ENCODE peak calls at places on chromosomes 2 and 18, in four cellular contexts. A is K562, O is WTC11, G is H1. W is an unnamed sample.

GRCh38 chr2:119137502-119137901 is 21.0 kb downstream of the C1QL2 start:
- DNase-seq in O (no peak), G (no peak), A (no peak), W (no peak)

GRCh38 chr18:993560-993959 is 88.9 kb downstream of the ADCYAP1 start:
- DNase-seq in A (no peak), O (no peak), G (no peak), W (no peak)

GRCh38 chr2:206211657-206212255 is 52.1 kb downstream of the EEF1B2 start:
- DNase-seq in O (no peak), A (no peak), G (no peak), W (no peak)

GRCh38 chr2:8679827-8680731 is 1.8 kb upstream of the ID2 start:
- DNase-seq in A (no peak), O (no peak), G (no peak), W (peak; percentile 52)

GRCh38 chr18:30352551-30353168 is 689.9 kb downstream of the DSC3 start:
- DNase-seq in G (no peak), A (no peak), O (no peak), W (no peak)

GRCh38 chr2:169050476-169051240 is 18.7 kb upstream of the DHRS9 start:
- DNase-seq in O (no peak), G (no peak), A (peak; percentile 54), W (no peak)

GRCh38 chr2:84676295-84676694 is 160.0 kb downstream of the DNAH6 start:
- DNase-seq in G (no peak), A (no peak), O (no peak), W (no peak)

GRCh38 chr2:21774691-21775090 is 650.9 kb downstream of the TDRD15 start:
- DNase-seq in A (no peak), O (no peak), G (no peak), W (no peak)

GRCh38 chr2:233464056-233464455 is 102.5 kb downstream of the USP40 start:
- DNase-seq in A (no peak), O (no peak), G (no peak), W (no peak)

GRCh38 chr2:33265584-33266338 is 210.7 kb upstream of the RASGRP3 start:
- DNase-seq in G (no peak), A (no peak), O (no peak), W (no peak)

GRCh38 chr2:80303825-80304521 is 579 bp downstream of the LRRTM1 start:
- DNase-seq in A (peak; percentile 8), G (peak; percentile 70), O (peak; percentile 58), W (peak; percentile 78)

GRCh38 chr2:179272406-179273192 is 8.0 kb upstream of the SESTD1 start:
- DNase-seq in A (no peak), O (no peak), G (no peak), W (no peak)

GRCh38 chr2:37068671-37069070 is 15.5 kb downstream of the HEATR5B start:
- DNase-seq in G (no peak), A (no peak), O (no peak), W (no peak)

GRCh38 chr2:41922177-41922576 is 125.6 kb upstream of the PKDCC start:
- DNase-seq in O (no peak), A (peak; percentile 31), G (no peak), W (no peak)

GRCh38 chr2:85400951-85401805 is 9.0 kb downstream of the CAPG start:
- DNase-seq in A (no peak), G (no peak), O (no peak), W (peak; percentile 12)

GRCh38 chr18:45713239-45713638 is 10.7 kb upstream of the SLC14A1 start:
- DNase-seq in A (no peak), O (no peak), G (no peak), W (no peak)

GRCh38 chr2:144256996-144257707 is 262.8 kb downstream of the ZEB2 start:
- DNase-seq in G (no peak), A (no peak), O (no peak), W (no peak)

GRCh38 chr2:149904352-149904751 is 316.8 kb upstream of the MMADHC start:
- DNase-seq in A (no peak), G (no peak), O (no peak), W (no peak)

GRCh38 chr18:10051877-10052631 is 138.2 kb downstream of the VAPA start:
- DNase-seq in O (no peak), G (no peak), A (no peak), W (no peak)

GRCh38 chr2:120749506-120750431 is 14.1 kb downstream of the GLI2 start:
- DNase-seq in A (no peak), O (no peak), G (peak; percentile 52), W (no peak)

GRCh38 chr2:48205137-48205798 is 299.0 kb upstream of the FBXO11 start:
- DNase-seq in G (no peak), O (no peak), A (no peak), W (no peak)

GRCh38 chr18:3451989-3452749 is 2.2 kb downstream of the TGIF1 start:
- DNase-seq in G (peak; percentile 50), O (peak; percentile 44), A (peak; percentile 37), W (peak; percentile 64)

GRCh38 chr2:241926541-241927311 is 57.2 kb downstream of the RTP5 start:
- DNase-seq in O (no peak), A (no peak), G (no peak), W (no peak)

GRCh38 chr2:121529439-121530209 is 1.1 kb upstream of the RNU4ATAC start:
- DNase-seq in A (peak; percentile 77), O (no peak), G (no peak), W (peak; percentile 91)

GRCh38 chr18:45328762-45329161 is 286.5 kb upstream of the SLC14A2 start:
- DNase-seq in O (no peak), A (no peak), G (no peak), W (no peak)

GRCh38 chr2:179917272-179917671 is 55.9 kb upstream of the ZNF385B start:
- DNase-seq in G (no peak), O (no peak), A (no peak), W (no peak)

GRCh38 chr2:222819722-222820333 is 41.0 kb upstream of the ACSL3 start:
- DNase-seq in O (no peak), A (no peak), G (no peak), W (no peak)

GRCh38 chr18:57627488-57627887 is 5.9 kb upstream of the NARS1 start:
- DNase-seq in O (no peak), G (no peak), A (no peak), W (no peak)

GRCh38 chr2:2333076-2333475 is 2.0 kb upstream of the MYT1L start:
- DNase-seq in O (no peak), G (no peak), A (no peak), W (peak; percentile 58)

GRCh38 chr2:230011617-230012016 is 57.1 kb downstream of the SLC16A14 start:
- DNase-seq in G (no peak), A (no peak), O (no peak), W (no peak)

GRCh38 chr2:79757526-79757925 is 244.7 kb downstream of the CTNNA2 start:
- DNase-seq in A (no peak), G (no peak), O (no peak), W (no peak)

GRCh38 chr2:237967463-237967871 is 653 bp downstream of the UBE2F start:
- DNase-seq in O (peak; percentile 25), G (peak; percentile 55), A (peak; percentile 29), W (peak; percentile 72)

GRCh38 chr18:48718251-48718959 is 179.6 kb downstream of the CTIF start:
- DNase-seq in A (no peak), G (no peak), O (no peak), W (no peak)

GRCh38 chr18:48711651-48712486 is 173.0 kb downstream of the CTIF start:
- DNase-seq in A (peak; percentile 39), G (no peak), O (peak; percentile 40), W (peak; percentile 85)

GRCh38 chr18:48715651-48716354 is 177.0 kb downstream of the CTIF start:
- DNase-seq in G (no peak), A (no peak), O (no peak), W (no peak)

GRCh38 chr18:48713302-48713701 is 174.5 kb downstream of the CTIF start:
- DNase-seq in A (no peak), O (no peak), G (no peak), W (no peak)

DNA sequence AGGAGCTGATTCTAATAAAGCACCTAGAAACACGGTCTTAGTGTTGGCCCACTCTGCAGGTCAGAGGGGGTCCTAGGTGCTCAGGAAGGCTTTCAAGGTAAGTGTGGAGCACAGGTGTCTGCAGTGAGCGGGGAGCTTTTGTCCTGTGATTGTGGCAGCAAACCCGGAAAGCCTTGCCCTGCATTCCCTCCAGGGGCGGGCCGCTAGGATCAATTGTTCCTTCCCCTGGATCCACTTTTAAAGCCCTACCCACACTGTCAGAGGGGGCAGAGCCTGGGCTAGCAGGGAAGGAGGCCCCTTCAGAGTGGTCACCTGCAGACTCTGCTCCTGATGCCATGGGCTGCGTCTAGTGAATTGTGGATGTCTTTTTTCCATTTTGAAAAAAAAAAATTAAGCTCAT is 176.0 kb downstream of the CTIF start:
- DNase-seq in G (no peak), O (peak; percentile 50), A (no peak), W (no peak)
- TF ChIP-seq TEAD4 in G (no peak), O (no peak), A (no peak), W (no peak)

GRCh38 chr18:63267990-63268721 is 51.4 kb downstream of the BCL2 start:
- DNase-seq in A (no peak), O (no peak), G (no peak), W (no peak)
- TF ChIP-seq TEAD4 in A (no peak), O (no peak), G (no peak), W (no peak)

GRCh38 chr18:4454548-4455112 is 477 bp downstream of the DLGAP1 start:
- DNase-seq in A (no peak), G (peak; percentile 82), O (peak; percentile 36), W (peak; percentile 15)
- TF ChIP-seq TEAD4 in A (no peak), G (no peak), O (no peak), W (no peak)

GRCh38 chr2:100821255-100821912 is 1.4 kb downstream of the NPAS2 start:
- DNase-seq in O (no peak), G (no peak), A (no peak), W (no peak)

GRCh38 chr2:100819365-100820345 is at the start of gene NPAS2:
- DNase-seq in O (peak; percentile 30), G (peak; percentile 60), A (peak; percentile 17), W (peak; percentile 78)

GRCh38 chr2:100821913-100822260 is 1.9 kb downstream of the NPAS2 start:
- DNase-seq in A (no peak), G (no peak), O (no peak), W (no peak)

GRCh38 chr2:100818606-100819364 is 1.2 kb upstream of the NPAS2 start:
- DNase-seq in G (peak; percentile 76), O (peak; percentile 73), A (no peak), W (peak; percentile 66)

GRCh38 chr2:100820346-100821254 is 661 bp downstream of the NPAS2 start:
- DNase-seq in G (peak; percentile 59), A (no peak), O (peak; percentile 20), W (no peak)
- TF ChIP-seq TEAD4 in G (no peak), A (no peak), O (no peak), W (no peak)

GRCh38 chr2:73968357-73968937 is 16.3 kb upstream of the TET3 start:
- DNase-seq in O (no peak), G (no peak), A (no peak), W (no peak)
- TF ChIP-seq TEAD4 in O (no peak), G (no peak), A (no peak), W (no peak)

GRCh38 chr18:63028380-63028779 is 291.2 kb downstream of the BCL2 start:
- DNase-seq in A (no peak), O (no peak), G (no peak), W (no peak)

GRCh38 chr18:63022429-63023022 is 297.0 kb downstream of the BCL2 start:
- DNase-seq in A (peak; percentile 36), O (peak; percentile 83), G (peak; percentile 97), W (peak; percentile 59)

GRCh38 chr18:63025251-63025710 is 294.3 kb downstream of the BCL2 start:
- DNase-seq in G (no peak), A (no peak), O (peak; percentile 57), W (peak; percentile 68)
- TF ChIP-seq TEAD4 in G (no peak), A (no peak), O (no peak), W (no peak)

W was measured in SK-N-SH.